ENCODE peak calls at places on chromosomes 11 and 22, in ten cellular contexts. M, I, K, W, C, D, P, U, T and O are unnamed samples.

GRCh38 chr11:59141191-59141590 is 1.5 kb upstream of the FAM111A start:
- DNase-seq in M (no peak), I (no peak), K (no peak), W (no peak), C (no peak), D (no peak), P (no peak), U (no peak), T (no peak), O (no peak)

GRCh38 chr22:28909375-28909774 is 26.0 kb downstream of the ZNRF3 start:
- DNase-seq in M (no peak), I (no peak), K (no peak), W (no peak), C (peak; percentile 58), D (no peak), P (peak; percentile 76), U (no peak), T (no peak), O (no peak)

GRCh38 chr11:114061053-114062049 is 1.8 kb downstream of the ZBTB16 start:
- DNase-seq in M (no peak), I (no peak), K (peak; percentile 55), W (no peak), C (no peak), D (no peak), P (no peak), U (no peak), T (peak; percentile 49), O (peak; percentile 59)

GRCh38 chr22:35330258-35330861 is 30.7 kb downstream of the TOM1 start:
- DNase-seq in M (no peak), I (peak; percentile 80), K (no peak), W (peak; percentile 60), C (peak; percentile 86), D (peak; percentile 66), P (peak; percentile 60), U (peak; percentile 91), T (peak; percentile 85), O (peak; percentile 95)

GRCh38 chr11:32489464-32489863 is 54.1 kb upstream of the WT1 start:
- DNase-seq in M (no peak), I (no peak), K (peak; percentile 17), W (no peak), C (no peak), D (no peak), P (no peak), U (no peak), T (no peak), O (no peak)

GRCh38 chr11:102269927-102270326 is 47.4 kb upstream of the BIRC3 start:
- DNase-seq in M (no peak), I (no peak), K (no peak), W (no peak), C (peak; percentile 81), D (no peak), P (peak; percentile 74), U (no peak), T (no peak), O (no peak)

GRCh38 chr11:47111318-47111804 is 65.3 kb downstream of the ARFGAP2 start:
- DNase-seq in M (no peak), I (no peak), K (no peak), W (no peak), C (no peak), D (no peak), P (no peak), U (no peak), T (no peak), O (no peak)

GRCh38 chr11:109934151-109934550 is 159.0 kb upstream of the ZC3H12C start:
- DNase-seq in M (no peak), I (no peak), K (no peak), W (no peak), C (no peak), D (no peak), P (no peak), U (no peak), T (no peak), O (no peak)

GRCh38 chr11:20647976-20648565 is 21.3 kb upstream of the NELL1 start:
- DNase-seq in M (no peak), I (peak; percentile 23), K (peak; percentile 63), W (peak; percentile 29), C (peak; percentile 33), D (no peak), P (peak; percentile 18), U (no peak), T (no peak), O (peak; percentile 66)

GRCh38 chr11:61891331-61892084 is at the start of gene FADS3:
- DNase-seq in M (no peak), I (peak; percentile 90), K (peak; percentile 90), W (peak; percentile 71), C (peak; percentile 69), D (peak; percentile 90), P (peak; percentile 74), U (peak; percentile 92), T (peak; percentile 90), O (peak; percentile 94)

GRCh38 chr11:73151371-73151870 is 9.3 kb upstream of the FCHSD2 start:
- DNase-seq in M (no peak), I (no peak), K (no peak), W (no peak), C (no peak), D (no peak), P (no peak), U (no peak), T (no peak), O (no peak)

GRCh38 chr11:73149105-73149504 is 7.0 kb upstream of the FCHSD2 start:
- DNase-seq in M (no peak), I (no peak), K (no peak), W (no peak), C (no peak), D (no peak), P (no peak), U (peak; percentile 54), T (no peak), O (no peak)

GRCh38 chr11:73152861-73153483 is 10.9 kb upstream of the FCHSD2 start:
- DNase-seq in M (no peak), I (peak; percentile 73), K (peak; percentile 15), W (no peak), C (no peak), D (no peak), P (no peak), U (no peak), T (no peak), O (no peak)

GRCh38 chr11:73154178-73154577 is 12.1 kb upstream of the FCHSD2 start:
- DNase-seq in M (no peak), I (peak; percentile 67), K (no peak), W (no peak), C (no peak), D (no peak), P (no peak), U (no peak), T (no peak), O (no peak)

GRCh38 chr11:73152086-73152853 is 10.2 kb upstream of the FCHSD2 start:
- DNase-seq in M (no peak), I (peak; percentile 26), K (no peak), W (no peak), C (no peak), D (no peak), P (no peak), U (no peak), T (no peak), O (no peak)
- H3K4me1 ChIP-seq in M (peaks cover 41% of the 10 kb centered on the region), I (peaks cover 27% of the 10 kb centered on the region), K (peaks cover 7% of the 10 kb centered on the region), W (no peaks in the 10 kb centered on the region), C (peaks cover 20% of the 10 kb centered on the region), D (peaks cover 15% of the 10 kb centered on the region), P (peaks cover 8% of the 10 kb centered on the region), U (peaks cover 71% of the 10 kb centered on the region), T (peaks cover 16% of the 10 kb centered on the region), O (peaks cover 27% of the 10 kb centered on the region)

DNA sequence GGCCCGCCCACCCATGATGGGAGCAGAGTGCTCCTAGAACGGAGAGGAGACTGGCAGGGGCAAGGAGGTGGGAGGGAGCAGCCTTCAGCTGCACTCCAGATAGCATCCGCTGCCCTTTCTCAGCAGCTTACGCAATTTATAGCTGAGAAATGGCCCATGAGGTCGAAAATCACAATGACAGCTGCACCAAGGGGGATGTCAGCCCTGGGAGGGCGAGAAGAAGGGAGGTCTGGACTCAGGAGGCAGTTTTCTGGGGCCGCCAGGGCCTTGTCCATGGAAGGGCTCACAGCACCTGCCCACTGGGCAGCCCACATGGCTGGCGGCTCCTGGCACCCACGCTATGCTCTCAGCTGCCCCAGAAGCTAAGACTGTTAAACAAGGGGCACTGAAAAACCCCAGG is 17.6 kb upstream of the MOB2 start:
- DNase-seq in M (no peak), I (no peak), K (no peak), W (no peak), C (no peak), D (no peak), P (no peak), U (no peak), T (no peak), O (no peak)
- H3K4me1 ChIP-seq in M (peaks cover 90% of the 10 kb centered on the region), I (peaks cover 45% of the 10 kb centered on the region), K (peaks cover 13% of the 10 kb centered on the region), W (peaks cover 36% of the 10 kb centered on the region), C (no peaks in the 10 kb centered on the region), D (no peaks in the 10 kb centered on the region), P (no peaks in the 10 kb centered on the region), U (peaks cover 89% of the 10 kb centered on the region), T (peaks cover 28% of the 10 kb centered on the region), O (peaks cover 8% of the 10 kb centered on the region)

GRCh38 chr11:72039108-72039850 is 40.6 kb downstream of the IL18BP start:
- DNase-seq in M (no peak), I (peak; percentile 83), K (no peak), W (peak; percentile 23), C (peak; percentile 60), D (peak; percentile 72), P (peak; percentile 28), U (no peak), T (no peak), O (peak; percentile 65)
- H3K4me1 ChIP-seq in M (peaks cover 96% of the 10 kb centered on the region), I (peaks cover 68% of the 10 kb centered on the region), K (peaks cover 47% of the 10 kb centered on the region), W (peaks cover 27% of the 10 kb centered on the region), C (peaks cover 10% of the 10 kb centered on the region), D (peaks cover 37% of the 10 kb centered on the region), P (peaks cover 18% of the 10 kb centered on the region), U (peaks cover 57% of the 10 kb centered on the region), T (peaks cover 13% of the 10 kb centered on the region), O (peaks cover 34% of the 10 kb centered on the region)

DNA sequence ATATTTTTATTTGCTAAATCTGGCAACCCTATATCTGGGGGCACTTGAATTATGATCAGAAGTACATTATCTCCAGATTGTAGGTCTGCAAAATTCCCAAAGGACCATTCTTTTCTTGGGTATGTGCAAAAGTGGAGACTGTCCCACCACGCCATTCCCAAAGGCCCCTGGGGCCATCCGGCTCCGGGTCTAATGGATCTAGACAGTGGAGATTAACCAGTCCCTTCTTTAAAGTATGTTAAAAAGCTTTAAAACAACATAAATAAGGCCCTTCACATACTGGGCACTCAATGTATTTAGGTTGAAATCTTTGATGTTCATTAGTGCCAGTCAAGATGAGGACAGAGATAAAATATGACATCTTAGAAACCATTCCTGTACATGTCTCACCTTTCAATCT is 124.1 kb downstream of the MAML2 start:
- DNase-seq in M (no peak), I (no peak), K (no peak), W (no peak), C (no peak), D (no peak), P (no peak), U (no peak), T (no peak), O (no peak)
- H3K4me1 ChIP-seq in M (peaks cover 67% of the 10 kb centered on the region), I (peaks cover 74% of the 10 kb centered on the region), K (peaks cover 14% of the 10 kb centered on the region), W (peaks cover 4% of the 10 kb centered on the region), C (peaks cover 29% of the 10 kb centered on the region), D (peaks cover 4% of the 10 kb centered on the region), P (peaks cover 19% of the 10 kb centered on the region), U (peaks cover 71% of the 10 kb centered on the region), T (peaks cover 20% of the 10 kb centered on the region), O (peaks cover 51% of the 10 kb centered on the region)